ENCODE peak calls at places on chromosomes 6 and 20, in five cellular contexts. S is AG10803; B is lower lobe of right lung; P is CD8-positive, alpha-beta T cell; M is breast epithelium. Q is an unnamed sample.

GRCh38 chr6:26611599-26611998 is 14.8 kb downstream of the ABT1 start:
- DNase-seq in S (no peak), P (no peak), B (no peak), M (no peak), Q (no peak)

GRCh38 chr6:157840776-157841175 is 17.7 kb downstream of the SNX9 start:
- DNase-seq in P (no peak), M (no peak), B (no peak), S (peak), Q (peak)

GRCh38 chr6:85449818-85450577 is at the start of gene NT5E:
- DNase-seq in S (peak), M (peak), P (peak), B (peak), Q (peak)

GRCh38 chr6:55963301-55963700 is 87.9 kb upstream of the BMP5 start:
- DNase-seq in S (peak), B (no peak), M (no peak), P (no peak), Q (peak)

GRCh38 chr20:21809961-21810523 is 104.6 kb downstream of the PAX1 start:
- DNase-seq in B (no peak), M (no peak), S (no peak), P (no peak), Q (no peak)

GRCh38 chr6:159762681-159763293 is 942 bp downstream of the ACAT2 start:
- DNase-seq in P (peak), B (peak), S (no peak), M (no peak), Q (no peak)

GRCh38 chr6:155171747-155172191 is 92.0 kb upstream of the CLDN20 start:
- DNase-seq in M (no peak), B (no peak), P (no peak), S (peak), Q (peak)

GRCh38 chr20:13274311-13274965 is 53.4 kb downstream of the ISM1 start:
- DNase-seq in M (no peak), S (no peak), P (no peak), B (no peak), Q (no peak)

GRCh38 chr6:71724456-71725180 is 161.7 kb upstream of the RIMS1 start:
- DNase-seq in B (no peak), S (peak), P (no peak), M (no peak), Q (no peak)

GRCh38 chr6:139109558-139109957 is 25.3 kb upstream of the HECA start:
- DNase-seq in S (peak), B (no peak), P (no peak), M (no peak), Q (peak)

GRCh38 chr6:116424001-116424400 is 37.2 kb upstream of the CALHM6 start:
- DNase-seq in B (no peak), M (no peak), S (peak), P (no peak), Q (peak)

GRCh38 chr6:116426551-116426950 is 34.6 kb upstream of the CALHM6 start:
- DNase-seq in M (no peak), B (no peak), S (no peak), P (no peak), Q (no peak)

GRCh38 chr6:116420341-116420740 is 40.8 kb upstream of the CALHM6 start:
- DNase-seq in B (no peak), P (no peak), S (no peak), M (no peak), Q (no peak)

GRCh38 chr6:116419069-116419468 is 42.1 kb upstream of the CALHM6 start:
- DNase-seq in B (no peak), S (no peak), P (no peak), M (no peak), Q (no peak)

DNA sequence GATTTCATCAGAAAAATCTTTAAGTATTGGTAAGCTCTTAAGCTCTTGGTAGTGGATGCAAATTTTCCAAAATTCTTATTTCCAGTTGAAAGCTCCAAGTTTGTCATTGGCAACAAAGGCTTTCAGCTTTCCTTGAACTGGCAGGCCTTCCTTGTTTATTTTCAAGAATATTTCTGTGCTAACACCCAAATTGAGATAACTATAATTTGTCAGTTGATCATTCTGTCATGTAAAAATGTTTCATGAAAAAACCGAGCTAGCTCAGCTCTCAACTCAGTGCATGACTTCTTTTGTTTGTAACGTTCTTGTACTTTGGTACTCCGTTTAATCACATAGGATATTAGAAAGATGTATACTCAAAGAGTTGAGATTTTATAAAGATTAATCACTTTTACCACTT is 38.9 kb upstream of the CALHM6 start:
- DNase-seq in B (no peak), S (no peak), P (no peak), M (no peak), Q (no peak)
- H3K4me3 ChIP-seq in B (no peak), S (no peak), P (no peak), M (no peak), Q (no peak)

GRCh38 chr6:107116328-107116892 is 1.1 kb upstream of the BEND3 start:
- DNase-seq in P (peak), M (no peak), B (peak), S (no peak), Q (no peak)
- TF ChIP-seq CTCF in P (peak), M (no peak), B (no peak), S (peak), Q (peak)

GRCh38 chr6:106527111-106527510 is 102.2 kb downstream of the RTN4IP1 start:
- DNase-seq in P (no peak), S (no peak), B (no peak), M (no peak), Q (no peak)
- H3K4me3 ChIP-seq in P (no peak), S (no peak), B (no peak), M (no peak), Q (no peak)

GRCh38 chr20:63230800-63231268 is 4.9 kb upstream of the BIRC7 start:
- DNase-seq in B (no peak), M (no peak), P (no peak), S (peak), Q (peak)
- TF ChIP-seq CTCF in B (peak), M (no peak), P (no peak), S (peak), Q (peak)

DNA sequence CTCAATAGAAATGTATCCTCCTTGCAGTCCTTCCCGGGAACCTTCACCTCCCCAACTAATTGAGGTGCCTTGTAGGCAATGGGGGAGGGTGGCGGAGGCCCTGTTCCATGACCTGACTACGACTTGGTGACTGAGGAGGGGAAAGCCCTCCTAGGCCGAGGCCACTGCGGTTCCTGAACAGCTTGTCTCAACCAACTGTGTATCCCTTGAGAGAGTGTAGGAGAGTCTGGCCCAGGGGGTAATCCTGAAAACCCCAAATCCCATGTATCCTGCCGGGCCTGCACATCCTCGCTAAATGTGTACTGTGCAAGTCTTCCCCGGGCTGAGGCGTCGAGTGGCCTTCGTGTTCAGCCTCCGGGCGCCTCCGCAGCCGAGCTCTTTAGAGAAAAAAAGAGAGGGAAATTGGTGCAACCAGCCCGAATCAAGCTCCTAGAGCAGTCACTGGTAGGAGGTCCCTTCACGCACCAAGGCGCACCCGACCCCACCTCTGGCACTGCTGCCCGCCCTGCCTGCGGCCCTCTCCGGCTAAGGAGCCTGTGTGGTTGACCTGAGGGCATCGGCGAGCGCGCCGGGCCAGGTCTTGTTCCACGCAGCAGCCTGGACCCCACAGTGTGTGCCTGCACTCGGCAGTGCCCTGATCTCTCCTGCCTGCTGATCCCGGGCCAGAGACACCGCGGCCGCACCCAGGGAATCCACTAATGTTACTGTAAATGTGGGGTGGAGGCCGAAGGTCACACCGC is 7.3 kb downstream of the SIM1 start:
- DNase-seq in P (no peak), S (no peak), M (no peak), B (no peak), Q (no peak)
- H3K4me3 ChIP-seq in P (no peak), S (peak), M (no peak), B (no peak), Q (no peak)

GRCh38 chr6:91083226-91083625 is 496.4 kb upstream of the MAP3K7 start:
- DNase-seq in M (no peak), P (no peak), S (peak), B (no peak), Q (no peak)

GRCh38 chr6:91082311-91082803 is 495.5 kb upstream of the MAP3K7 start:
- DNase-seq in B (no peak), M (no peak), P (no peak), S (no peak), Q (peak)

GRCh38 chr6:91081452-91082067 is 494.7 kb upstream of the MAP3K7 start:
- DNase-seq in P (no peak), S (peak), B (no peak), M (no peak), Q (peak)

GRCh38 chr6:91079939-91080338 is 493.1 kb upstream of the MAP3K7 start:
- DNase-seq in M (no peak), B (no peak), S (no peak), P (no peak), Q (no peak)
- TF ChIP-seq CTCF in M (no peak), B (no peak), S (no peak), P (no peak), Q (no peak)

GRCh38 chr20:63657937-63658748 is at the start of gene RTEL1:
- DNase-seq in B (peak), M (peak), S (peak), P (peak), Q (peak)
- H3K4me3 ChIP-seq in B (peak), M (peak), S (peak), P (peak), Q (peak)